ENCODE peak calls at places on chromosomes 7 and 10, in five cellular contexts. N is fibroblast of mammary gland; W is HT1080; U is H7; Y is activated CD8-positive, alpha-beta memory T cell treated with anti-CD3 and anti-CD28 coated beads, Interleukin-2, amount 50 U/mL, for 48 hours. G is an unnamed sample.
A peak's percentile ranks its signal among the peaks of the same experiment; 100 is the strongest.

GRCh38 chr7:86745019-86745745 is 101.5 kb downstream of the GRM3 start:
- DNase-seq in N (no peak), W (no peak), U (no peak), Y (no peak), G (no peak)

GRCh38 chr7:3206771-3207191 is 94.3 kb upstream of the SDK1 start:
- DNase-seq in N (no peak), W (no peak), U (no peak), Y (peak; percentile 17), G (peak; percentile 36)

GRCh38 chr10:49177391-49178355 is 10.5 kb downstream of the TMEM273 start:
- DNase-seq in N (peak; percentile 93), W (peak; percentile 96), U (no peak), Y (peak; percentile 82), G (peak; percentile 78)

GRCh38 chr10:88389456-88389855 is 193.7 kb downstream of the RNLS start:
- DNase-seq in N (peak; percentile 76), W (peak; percentile 22), U (no peak), Y (no peak), G (no peak)

GRCh38 chr7:73707045-73707631 is 12.3 kb downstream of the STX1A start:
- DNase-seq in N (no peak), W (peak; percentile 96), U (peak; percentile 75), Y (no peak), G (no peak)

GRCh38 chr7:22295402-22296264 is 61.3 kb downstream of the RAPGEF5 start:
- DNase-seq in N (peak; percentile 6), W (peak; percentile 15), U (no peak), Y (no peak), G (no peak)

GRCh38 chr7:138886501-138886917 is 88.5 kb upstream of the ATP6V0A4 start:
- DNase-seq in N (peak; percentile 76), W (peak; percentile 62), U (no peak), Y (no peak), G (no peak)

GRCh38 chr10:128130051-128130450 is 3.8 kb upstream of the MKI67 start:
- DNase-seq in N (no peak), W (peak; percentile 64), U (no peak), Y (no peak), G (no peak)

GRCh38 chr7:122438001-122438400 is 133.5 kb upstream of the FEZF1 start:
- DNase-seq in N (no peak), W (no peak), U (no peak), Y (no peak), G (no peak)

GRCh38 chr10:79028456-79029010 is 40.2 kb upstream of the ZMIZ1 start:
- DNase-seq in N (no peak), W (no peak), U (no peak), Y (no peak), G (no peak)

GRCh38 chr10:122499491-122499941 is 38.2 kb downstream of the HTRA1 start:
- DNase-seq in N (peak; percentile 88), W (no peak), U (no peak), Y (no peak), G (no peak)

GRCh38 chr10:13684252-13684791 is 97.6 kb downstream of the PRPF18 start:
- DNase-seq in N (peak; percentile 81), W (peak; percentile 75), U (no peak), Y (no peak), G (no peak)

GRCh38 chr7:88204525-88205103 is 15.2 kb downstream of the SRI start:
- DNase-seq in N (no peak), W (no peak), U (no peak), Y (no peak), G (no peak)

GRCh38 chr10:47253651-47254375 is 46.2 kb upstream of the GDF10 start:
- DNase-seq in N (peak; percentile 35), W (peak; percentile 67), U (no peak), Y (no peak), G (peak; percentile 68)